ENCODE peak calls at places on chromosomes 5 and 9, in ten cellular contexts. A, M, H, G, D, B, O, J, X and Q are unnamed samples.

GRCh38 chr5:6733411-6734242 is 20.4 kb downstream of the TENT4A start:
- DNase-seq in M (no peak), H (no peak), G (peak; percentile 34), J (no peak), D (no peak), O (no peak), X (no peak), A (peak; percentile 72), B (no peak), Q (no peak)

GRCh38 chr9:36560813-36561212 is 11.9 kb upstream of the MELK start:
- DNase-seq in X (no peak), D (no peak), G (no peak), H (no peak), B (no peak), A (peak; percentile 67), O (no peak), M (no peak), J (no peak), Q (no peak)

GRCh38 chr9:122100756-122101155 is 7.6 kb upstream of the TTLL11 start:
- DNase-seq in M (no peak), G (peak; percentile 34), J (no peak), D (no peak), O (no peak), A (no peak), X (no peak), B (no peak), H (no peak), Q (no peak)

GRCh38 chr9:137630126-137630525 is 11.3 kb downstream of the EHMT1 start:
- DNase-seq in G (no peak), J (no peak), O (no peak), M (no peak), X (no peak), B (no peak), H (no peak), D (no peak), A (peak; percentile 14), Q (no peak)

GRCh38 chr5:67050125-67050524 is 146.5 kb downstream of the CD180 start:
- DNase-seq in J (no peak), B (no peak), O (no peak), A (no peak), X (no peak), M (no peak), H (no peak), G (no peak), D (no peak), Q (no peak)

GRCh38 chr9:126661521-126662251 is 48.0 kb downstream of the LMX1B start:
- DNase-seq in J (no peak), D (peak; percentile 32), M (peak; percentile 79), X (peak; percentile 25), B (no peak), O (no peak), H (no peak), G (no peak), A (peak; percentile 31), Q (no peak)

GRCh38 chr5:98004463-98004862 is 769.0 kb upstream of the RGMB start:
- DNase-seq in B (no peak), G (no peak), H (no peak), D (no peak), X (no peak), O (no peak), M (no peak), J (no peak), A (no peak), Q (no peak)

GRCh38 chr9:81424431-81424830 is 264.9 kb downstream of the TLE1 start:
- DNase-seq in H (no peak), B (no peak), J (no peak), O (no peak), D (no peak), G (no peak), X (no peak), M (no peak), A (peak; percentile 74), Q (no peak)

GRCh38 chr5:160092960-160093701 is 26.1 kb downstream of the PWWP2A start:
- DNase-seq in X (no peak), J (no peak), O (no peak), M (no peak), G (no peak), H (no peak), D (no peak), A (no peak), B (no peak), Q (no peak)

GRCh38 chr5:78540335-78541057 is 108.1 kb downstream of the LHFPL2 start:
- DNase-seq in H (no peak), J (peak; percentile 77), G (no peak), B (no peak), D (no peak), X (no peak), O (peak; percentile 87), A (peak; percentile 49), M (no peak), Q (no peak)

GRCh38 chr5:7754997-7755596 is 95.8 kb downstream of the CFAP90 start:
- DNase-seq in X (peak; percentile 6), J (peak; percentile 19), M (peak; percentile 78), O (peak; percentile 55), H (peak; percentile 81), A (peak; percentile 28), G (peak; percentile 79), D (peak; percentile 83), B (no peak), Q (no peak)

GRCh38 chr5:15798006-15798405 is 298.0 kb downstream of the FBXL7 start:
- DNase-seq in O (peak; percentile 73), J (no peak), H (no peak), X (no peak), B (no peak), D (no peak), A (peak; percentile 22), M (no peak), G (no peak), Q (no peak)

GRCh38 chr5:157217289-157218024 is 36.8 kb downstream of the ITK start:
- DNase-seq in O (no peak), J (no peak), M (no peak), G (no peak), X (no peak), D (no peak), A (no peak), H (no peak), B (peak; percentile 40), Q (peak; percentile 59)